ENCODE peak calls at places on chromosomes 12 and 14, in four cellular contexts. W is neuronal stem cell, I is H9, R is IMR-90. Y is an unnamed sample.

GRCh38 chr12:104750061-104750460 is 208.0 kb downstream of the SLC41A2 start:
- DNase-seq in R (peak; percentile 75), I (peak; percentile 8), W (no peak), Y (peak; percentile 87)

GRCh38 chr12:71958993-71959588 is 20.4 kb downstream of the TPH2 start:
- DNase-seq in R (peak; percentile 79), I (no peak), W (no peak), Y (peak; percentile 51)

GRCh38 chr12:125247477-125247876 is 182.2 kb downstream of the AACS start:
- DNase-seq in I (no peak), W (no peak), R (no peak), Y (no peak)

GRCh38 chr12:125434936-125435443 is 369.8 kb downstream of the AACS start:
- DNase-seq in W (no peak), I (peak; percentile 20), R (no peak), Y (no peak)

GRCh38 chr12:42546709-42547108 is 42.8 kb downstream of the PRICKLE1 start:
- DNase-seq in R (no peak), W (no peak), I (no peak), Y (no peak)

GRCh38 chr14:36510078-36510799 is 9.8 kb downstream of the NKX2-1 start:
- DNase-seq in I (peak; percentile 63), R (no peak), W (no peak), Y (no peak)

GRCh38 chr14:90624732-90625444 is 191.3 kb downstream of the TTC7B start:
- DNase-seq in W (no peak), R (peak; percentile 39), I (peak; percentile 55), Y (peak; percentile 50)

GRCh38 chr12:24643120-24644119 is 305.5 kb downstream of the BCAT1 start:
- DNase-seq in R (no peak), I (no peak), W (no peak), Y (no peak)

GRCh38 chr12:90618606-90619005 is 336.4 kb downstream of the CCER1 start:
- DNase-seq in R (peak; percentile 16), W (no peak), I (no peak), Y (peak; percentile 20)

GRCh38 chr12:13570005-13570694 is 373.6 kb downstream of the EMP1 start:
- DNase-seq in I (no peak), R (no peak), W (no peak), Y (no peak)

GRCh38 chr12:106720696-106721095 is 53.8 kb upstream of the RIC8B start:
- DNase-seq in I (no peak), W (no peak), R (no peak), Y (no peak)

GRCh38 chr12:8907513-8907912 is 6.8 kb upstream of the PHC1 start:
- DNase-seq in I (no peak), W (no peak), R (no peak), Y (no peak)
- H2BK120ac ChIP-seq in I (peak overlapping the region; percentile 79), W (no peak overlapping the region), R (no peak overlapping the region), Y (no peak overlapping the region)

GRCh38 chr12:4274960-4275868 is 1.7 kb downstream of the CCND2 start:
- DNase-seq in I (peak; percentile 46), R (peak; percentile 13), W (no peak), Y (peak; percentile 65)
- H3K14ac ChIP-seq in I (peak overlapping the region; percentile 92), R (peak overlapping the region; percentile 54), W (no peak overlapping the region), Y (no peak overlapping the region)

DNA sequence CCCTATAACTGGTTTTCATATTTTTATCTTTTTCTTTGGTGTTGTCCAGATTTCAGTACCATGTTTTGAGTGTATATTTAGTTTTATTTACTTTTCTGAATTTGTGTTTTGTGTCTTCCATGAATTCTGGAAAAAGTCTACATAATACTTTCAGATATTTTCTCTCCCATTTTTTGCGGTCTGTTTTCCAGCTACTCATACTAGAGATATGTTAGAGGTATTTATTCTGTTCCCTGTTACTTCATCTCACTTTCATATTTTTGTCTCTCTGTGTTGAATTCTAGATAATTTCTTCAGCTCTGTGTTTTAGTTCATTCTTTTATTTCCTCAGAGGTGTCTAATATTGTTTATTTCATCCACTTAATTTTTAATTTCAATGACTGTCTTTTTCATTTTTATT is 74.2 kb downstream of the IFT81 start:
- DNase-seq in W (no peak), R (peak; percentile 27), I (no peak), Y (no peak)
- H2BK120ac ChIP-seq in W (no peak overlapping the region), R (no peak overlapping the region), I (no peak overlapping the region), Y (no peak overlapping the region)

GRCh38 chr12:111099186-111099585 is 178.8 kb upstream of the MYL2 start:
- DNase-seq in I (no peak), R (no peak), W (no peak), Y (no peak)

GRCh38 chr12:111102062-111102735 is 181.8 kb upstream of the MYL2 start:
- DNase-seq in R (no peak), W (no peak), I (no peak), Y (no peak)

GRCh38 chr12:111100003-111100402 is 179.6 kb upstream of the MYL2 start:
- DNase-seq in I (no peak), W (no peak), R (no peak), Y (no peak)

GRCh38 chr12:111100554-111100953 is 180.2 kb upstream of the MYL2 start:
- DNase-seq in R (no peak), W (no peak), I (no peak), Y (no peak)

DNA sequence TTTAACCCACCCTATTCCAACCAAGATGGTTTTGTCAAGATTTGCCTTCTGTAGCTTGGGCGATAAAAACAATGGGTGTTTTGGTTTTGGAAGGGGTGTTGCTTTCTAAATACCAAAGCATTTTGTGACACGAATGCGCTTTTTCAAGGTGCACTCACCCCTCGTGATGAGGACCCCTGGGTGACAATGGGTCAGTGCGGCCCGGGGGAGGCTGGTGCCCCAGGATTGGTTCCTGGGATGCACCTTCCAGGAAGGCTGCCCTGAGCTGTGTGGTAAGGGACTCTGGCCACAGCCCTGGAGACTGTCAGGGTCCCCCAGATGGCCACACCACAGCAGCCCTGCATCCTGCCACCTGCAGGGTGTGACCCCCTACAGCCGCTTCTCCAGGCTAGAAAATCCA is 180.6 kb upstream of the MYL2 start:
- DNase-seq in R (no peak), I (no peak), W (no peak), Y (no peak)
- H3K14ac ChIP-seq in R (no peak overlapping the region), I (no peak overlapping the region), W (no peak overlapping the region), Y (no peak overlapping the region)

GRCh38 chr12:22046090-22046967 is at the start of gene CMAS:
- DNase-seq in W (peak; percentile 73), R (peak; percentile 54), I (peak; percentile 93), Y (peak; percentile 64)
- H2BK120ac ChIP-seq in W (peak within 1 kb of the TSS; percentile 62), R (no peak within 1 kb of the TSS), I (no peak within 1 kb of the TSS), Y (peak within 1 kb of the TSS; percentile 39)

GRCh38 chr12:122185494-122186082 is 2.7 kb downstream of the LRRC43 start:
- DNase-seq in R (no peak), I (no peak), W (no peak), Y (no peak)

GRCh38 chr12:122184522-122184921 is 1.6 kb downstream of the LRRC43 start:
- DNase-seq in W (no peak), I (no peak), R (no peak), Y (no peak)

GRCh38 chr12:122185079-122185478 is 2.2 kb downstream of the LRRC43 start:
- DNase-seq in W (no peak), R (no peak), I (no peak), Y (no peak)

GRCh38 chr12:122183588-122183940 is 641 bp downstream of the LRRC43 start:
- DNase-seq in I (no peak), R (no peak), W (no peak), Y (no peak)

DNA sequence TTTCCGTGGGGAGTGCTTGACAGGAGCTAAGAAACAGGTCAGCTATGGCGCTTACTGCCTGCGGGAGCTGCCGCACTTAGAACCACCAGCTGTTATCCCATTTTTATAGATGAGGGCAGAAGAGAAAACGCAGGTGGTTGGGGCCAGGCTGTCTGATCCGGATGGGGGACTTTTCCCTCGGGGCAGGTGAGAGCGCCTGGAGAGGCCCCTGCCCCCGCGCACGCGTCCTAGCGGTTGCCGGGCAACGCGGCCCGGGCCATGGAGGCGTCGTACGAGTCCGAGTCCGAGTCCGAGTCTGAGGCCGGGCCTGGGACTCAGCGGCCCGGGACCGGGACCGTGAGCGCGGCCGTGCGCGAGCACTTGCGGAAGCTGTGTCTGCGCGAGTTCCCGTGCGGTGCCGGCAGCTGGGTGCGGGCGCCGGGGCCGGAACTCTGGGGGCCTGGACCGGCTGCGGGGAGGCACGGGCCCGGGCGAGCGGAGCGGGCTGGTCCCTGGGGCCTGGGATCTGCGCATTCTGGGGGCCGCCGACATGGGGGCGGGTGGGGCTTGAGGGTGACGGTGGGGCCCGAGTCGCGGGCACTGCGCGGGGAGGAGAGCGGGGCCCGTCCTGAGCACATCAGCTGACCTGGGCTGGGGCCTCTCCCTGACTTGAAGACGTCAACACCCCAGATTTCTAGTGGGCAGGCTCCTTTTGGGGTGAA is at the start of gene LRRC43:
- DNase-seq in I (peak; percentile 78), R (no peak), W (peak; percentile 51), Y (peak; percentile 44)
- H3K14ac ChIP-seq in I (no peak within 1 kb of the TSS), R (no peak within 1 kb of the TSS), W (peak within 1 kb of the TSS; percentile 38), Y (peak within 1 kb of the TSS; percentile 18)

GRCh38 chr14:60679566-60680258 is 30.4 kb upstream of the SIX1 start:
- DNase-seq in W (no peak), I (no peak), R (no peak), Y (no peak)
- H2BK120ac ChIP-seq in W (no peak overlapping the region), I (no peak overlapping the region), R (no peak overlapping the region), Y (no peak overlapping the region)

DNA sequence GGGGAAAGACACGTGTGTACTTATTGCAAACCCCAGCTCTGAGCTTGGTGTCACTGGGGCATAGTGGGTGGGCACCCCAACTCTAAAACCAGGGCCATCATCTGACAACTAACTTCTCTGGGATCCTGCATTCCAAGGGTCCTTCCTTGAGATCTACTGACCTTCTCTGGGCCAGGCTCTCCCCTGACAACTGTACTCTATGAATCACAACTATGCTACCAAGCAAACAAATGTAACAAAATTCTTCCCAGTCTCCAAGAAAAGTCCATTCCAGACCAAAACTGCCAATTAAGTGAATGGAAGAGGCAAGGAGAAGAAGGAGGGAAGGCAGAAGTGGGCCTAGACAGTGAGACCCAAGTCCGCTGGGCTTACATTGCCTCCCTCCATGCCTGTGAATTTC is 38.2 kb downstream of the VWF start:
- DNase-seq in W (no peak), R (no peak), I (no peak), Y (no peak)
- H3K14ac ChIP-seq in W (no peak overlapping the region), R (peak overlapping the region; percentile 72), I (no peak overlapping the region), Y (no peak overlapping the region)

GRCh38 chr14:103628221-103628683 is 759 bp upstream of the KLC1 start:
- DNase-seq in W (peak; percentile 36), I (peak; percentile 76), R (peak; percentile 79), Y (peak; percentile 90)
- H2BK120ac ChIP-seq in W (no peak overlapping the region), I (no peak overlapping the region), R (peak overlapping the region; percentile 63), Y (peak overlapping the region; percentile 95)

Y was measured in mesenchymal stem cell.